ENCODE peak calls at places on chromosomes 12 and 14, in four cellular contexts. One of them, this sample, is unnamed.

GRCh38 chr12:95574799-95575452 is 23.6 kb upstream of the USP44 start:
- DNase-seq in mesendoderm: peak; percentile 80
- DNase-seq in IMR-90: peak; percentile 64
- DNase-seq in H9: no peak
- DNase-seq in this sample: no peak

GRCh38 chr12:9597365-9597764 is 10.4 kb downstream of the KLRB1 start:
- DNase-seq in mesendoderm: no peak
- DNase-seq in H9: no peak
- DNase-seq in IMR-90: no peak
- DNase-seq in this sample: no peak

GRCh38 chr12:82695531-82695930 is 8.8 kb downstream of the TMTC2 start:
- DNase-seq in H9: no peak
- DNase-seq in IMR-90: no peak
- DNase-seq in mesendoderm: peak; percentile 65
- DNase-seq in this sample: no peak

GRCh38 chr12:50201987-50202521 is 34.9 kb upstream of the CERS5 start:
- DNase-seq in mesendoderm: peak; percentile 94
- DNase-seq in H9: peak; percentile 47
- DNase-seq in IMR-90: peak; percentile 96
- DNase-seq in this sample: no peak

GRCh38 chr14:86892167-86892956 is 1100.6 kb downstream of the GALC start:
- DNase-seq in IMR-90: peak; percentile 15
- DNase-seq in mesendoderm: peak; percentile 17
- DNase-seq in H9: no peak
- DNase-seq in this sample: no peak

GRCh38 chr14:71764701-71765347 is 167.4 kb upstream of the RGS6 start:
- DNase-seq in H9: no peak
- DNase-seq in IMR-90: peak; percentile 44
- DNase-seq in mesendoderm: no peak
- DNase-seq in this sample: no peak

GRCh38 chr12:109393437-109394345 is 46.0 kb downstream of the MYO1H start:
- DNase-seq in mesendoderm: peak; percentile 58
- DNase-seq in H9: peak; percentile 46
- DNase-seq in IMR-90: peak; percentile 53
- DNase-seq in this sample: no peak

GRCh38 chr12:124750149-124750656 is 113.5 kb downstream of the SCARB1 start:
- DNase-seq in mesendoderm: no peak
- DNase-seq in IMR-90: no peak
- DNase-seq in H9: no peak
- DNase-seq in this sample: no peak

GRCh38 chr12:30813741-30814687 is 59.3 kb upstream of the CAPRIN2 start:
- DNase-seq in IMR-90: peak; percentile 50
- DNase-seq in mesendoderm: no peak
- DNase-seq in H9: peak; percentile 4
- DNase-seq in this sample: no peak

GRCh38 chr14:29925106-29925722 is 2.4 kb downstream of the PRKD1 start:
- DNase-seq in H9: peak; percentile 38
- DNase-seq in IMR-90: peak; percentile 80
- DNase-seq in mesendoderm: peak; percentile 85
- DNase-seq in this sample: no peak

GRCh38 chr12:128684357-128684756 is 139.4 kb downstream of the SLC15A4 start:
- DNase-seq in mesendoderm: no peak
- DNase-seq in IMR-90: no peak
- DNase-seq in H9: no peak
- DNase-seq in this sample: no peak

GRCh38 chr14:81455344-81455743 is 55.2 kb upstream of the STON2 start:
- DNase-seq in H9: no peak
- DNase-seq in mesendoderm: no peak
- DNase-seq in IMR-90: no peak
- DNase-seq in this sample: no peak

GRCh38 chr12:39912211-39912980 is 193.5 kb downstream of the SLC2A13 start:
- DNase-seq in H9: no peak
- DNase-seq in mesendoderm: peak; percentile 18
- DNase-seq in IMR-90: no peak
- DNase-seq in this sample: no peak

GRCh38 chr12:28787151-28787550 is 361.9 kb upstream of the FAR2 start:
- DNase-seq in mesendoderm: peak; percentile 21
- DNase-seq in IMR-90: peak; percentile 29
- DNase-seq in H9: no peak
- DNase-seq in this sample: no peak

GRCh38 chr14:64525354-64525753 is 15.2 kb upstream of the HSPA2 start:
- DNase-seq in H9: no peak
- DNase-seq in IMR-90: no peak
- DNase-seq in mesendoderm: no peak
- DNase-seq in this sample: no peak

GRCh38 chr12:3137268-3137761 is 60.1 kb downstream of the TSPAN9 start:
- DNase-seq in IMR-90: peak; percentile 51
- DNase-seq in mesendoderm: peak; percentile 72
- DNase-seq in H9: peak; percentile 79
- DNase-seq in this sample: peak; percentile 70

GRCh38 chr12:16587514-16587913 is 18.4 kb downstream of the LMO3 start:
- DNase-seq in H9: no peak
- DNase-seq in mesendoderm: no peak
- DNase-seq in IMR-90: no peak
- DNase-seq in this sample: no peak

GRCh38 chr14:57533214-57533613 is 39.6 kb upstream of the CCDC198 start:
- DNase-seq in H9: no peak
- DNase-seq in mesendoderm: peak; percentile 49
- DNase-seq in IMR-90: no peak
- DNase-seq in this sample: no peak

GRCh38 chr14:71139058-71139946 is 232.0 kb downstream of the PCNX1 start:
- DNase-seq in H9: peak; percentile 72
- DNase-seq in mesendoderm: peak; percentile 58
- DNase-seq in IMR-90: peak; percentile 48
- DNase-seq in this sample: peak; percentile 83

GRCh38 chr12:5593056-5593455 is 161.1 kb downstream of the NTF3 start:
- DNase-seq in IMR-90: no peak
- DNase-seq in mesendoderm: no peak
- DNase-seq in H9: no peak
- DNase-seq in this sample: no peak
- H4K5ac ChIP-seq in IMR-90: no peak overlapping the region
- H4K5ac ChIP-seq in mesendoderm: no peak overlapping the region
- H4K5ac ChIP-seq in H9: no peak overlapping the region
- H4K5ac ChIP-seq in this sample: no peak overlapping the region

GRCh38 chr12:32107376-32108267 is 975 bp downstream of the BICD1 start:
- DNase-seq in IMR-90: peak; percentile 80
- DNase-seq in H9: no peak
- DNase-seq in mesendoderm: peak; percentile 74
- DNase-seq in this sample: no peak
- H2BK5ac ChIP-seq in IMR-90: peak overlapping the region; percentile 97
- H2BK5ac ChIP-seq in H9: no peak overlapping the region
- H2BK5ac ChIP-seq in mesendoderm: peak overlapping the region; percentile 52
- H2BK5ac ChIP-seq in this sample: peak overlapping the region; percentile 93

GRCh38 chr14:35810963-35811362 is 1.9 kb upstream of the RALGAPA1 start:
- DNase-seq in IMR-90: no peak
- DNase-seq in H9: no peak
- DNase-seq in mesendoderm: no peak
- DNase-seq in this sample: no peak

GRCh38 chr14:35806006-35806907 is 2.8 kb downstream of the RALGAPA1 start:
- DNase-seq in IMR-90: no peak
- DNase-seq in mesendoderm: no peak
- DNase-seq in H9: no peak
- DNase-seq in this sample: no peak

GRCh38 chr14:35808076-35808657 is 928 bp downstream of the RALGAPA1 start:
- DNase-seq in mesendoderm: peak; percentile 57
- DNase-seq in IMR-90: no peak
- DNase-seq in H9: no peak
- DNase-seq in this sample: no peak

GRCh38 chr14:35809597-35809996 is 502 bp upstream of the RALGAPA1 start:
- DNase-seq in mesendoderm: no peak
- DNase-seq in H9: no peak
- DNase-seq in IMR-90: no peak
- DNase-seq in this sample: no peak

GRCh38 chr14:35807131-35807961 is 1.7 kb downstream of the RALGAPA1 start:
- DNase-seq in IMR-90: no peak
- DNase-seq in mesendoderm: no peak
- DNase-seq in H9: no peak
- DNase-seq in this sample: no peak
- H4K5ac ChIP-seq in IMR-90: no peak overlapping the region
- H4K5ac ChIP-seq in mesendoderm: no peak overlapping the region
- H4K5ac ChIP-seq in H9: no peak overlapping the region
- H4K5ac ChIP-seq in this sample: no peak overlapping the region

DNA sequence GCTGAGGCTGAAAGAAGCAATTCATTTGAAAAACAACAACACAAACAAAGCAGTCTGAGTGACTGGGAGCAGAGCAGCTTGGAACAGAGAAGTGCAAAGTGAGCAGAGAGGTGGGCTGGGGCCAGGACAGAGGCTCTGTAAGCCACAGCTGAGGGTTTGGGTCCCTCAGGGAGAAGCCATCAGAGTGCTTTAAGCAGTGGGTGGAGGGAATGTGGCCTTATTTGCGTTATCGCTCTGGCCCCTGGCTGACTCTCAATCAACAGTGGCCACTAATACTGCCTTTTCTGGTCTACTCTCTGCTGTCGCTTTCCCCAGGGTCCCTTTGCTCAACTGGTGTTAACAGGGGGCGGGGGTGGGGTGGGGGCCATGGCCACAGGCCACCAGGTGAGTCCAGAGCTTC is 44.2 kb downstream of the IRF2BPL start:
- DNase-seq in H9: no peak
- DNase-seq in IMR-90: no peak
- DNase-seq in mesendoderm: no peak
- DNase-seq in this sample: no peak
- H2BK5ac ChIP-seq in H9: no peak overlapping the region
- H2BK5ac ChIP-seq in IMR-90: no peak overlapping the region
- H2BK5ac ChIP-seq in mesendoderm: peak overlapping the region; percentile 25
- H2BK5ac ChIP-seq in this sample: peak overlapping the region; percentile 60

This sample was measured in H1.